ENCODE peak calls at places on chromosome 15, in six cellular contexts. E is right lobe of liver; R is HEK293T; N is stimulated activated CD4-positive, alpha-beta T cell treated with anti-CD3 and anti-CD28 coated beads, Interleukin-1b, Interleukin-23, amount 100 ng/mL, for 1 hour; K is anterior cingulate cortex; S is activated CD4-positive, alpha-beta T cell treated with anti-CD3 and anti-CD28 coated beads, Interleukin-2, amount 50 U/mL, for 1 hour. X is an unnamed sample.
A peak's percentile ranks its signal among the peaks of the same experiment; 100 is the strongest.

GRCh38 chr15:41886741-41887140 is 7.1 kb downstream of the SPTBN5 start:
- DNase-seq in E (no peak), R (no peak), N (no peak), K (no peak), S (no peak), X (no peak)

GRCh38 chr15:94951538-94951937 is 720.2 kb downstream of the MCTP2 start:
- DNase-seq in E (no peak), R (no peak), N (no peak), K (no peak), S (no peak), X (no peak)

GRCh38 chr15:73677146-73677607 is 7.0 kb upstream of the CD276 start:
- DNase-seq in E (peak; percentile 37), R (peak; percentile 72), N (peak; percentile 7), K (peak; percentile 52), S (peak; percentile 53), X (peak; percentile 69)

GRCh38 chr15:60093273-60094067 is 89.4 kb downstream of the FOXB1 start:
- DNase-seq in E (peak; percentile 43), R (no peak), N (no peak), K (no peak), S (no peak), X (peak; percentile 21)

GRCh38 chr15:82414536-82415191 is 15.0 kb upstream of the GOLGA6L9 start:
- DNase-seq in E (no peak), R (no peak), N (no peak), K (no peak), S (no peak), X (no peak)

GRCh38 chr15:75342221-75342620 is 4.6 kb upstream of the NEIL1 start:
- DNase-seq in E (no peak), R (no peak), N (no peak), K (no peak), S (no peak), X (no peak)

GRCh38 chr15:99440551-99441426 is 125.0 kb upstream of the MEF2A start:
- DNase-seq in E (no peak), R (no peak), N (no peak), K (no peak), S (no peak), X (no peak)

GRCh38 chr15:45891766-45892165 is 256.9 kb downstream of the SQOR start:
- DNase-seq in E (no peak), R (no peak), N (no peak), K (peak; percentile 6), S (no peak), X (no peak)

GRCh38 chr15:71596672-71597071 is 213.7 kb upstream of the NR2E3 start:
- DNase-seq in E (no peak), R (no peak), N (no peak), K (peak; percentile 41), S (no peak), X (peak; percentile 6)

GRCh38 chr15:69591905-69592508 is 139.4 kb downstream of the RPLP1 start:
- DNase-seq in E (no peak), R (no peak), N (no peak), K (no peak), S (no peak), X (no peak)

GRCh38 chr15:45442497-45443135 is 64.3 kb upstream of the GATM start:
- DNase-seq in E (no peak), R (no peak), N (no peak), K (no peak), S (no peak), X (peak; percentile 71)

GRCh38 chr15:75042730-75043508 is 19.5 kb downstream of the PPCDC start:
- DNase-seq in E (peak; percentile 85), R (no peak), N (no peak), K (peak; percentile 21), S (peak; percentile 28), X (peak; percentile 42)

GRCh38 chr15:33489335-33489734 is 178.6 kb downstream of the RYR3 start:
- DNase-seq in E (no peak), R (no peak), N (no peak), K (no peak), S (no peak), X (no peak)